ENCODE peak calls at places on chromosome 14, in six cellular contexts. P is sigmoid colon, O is mucosa of descending colon, Z is GM12865, H is heart left ventricle, V is foreskin fibroblast. M is an unnamed sample.
A peak's percentile ranks its signal among the peaks of the same experiment; 100 is the strongest.

GRCh38 chr14:90607141-90607540 is 209.1 kb downstream of the TTC7B start:
- DNase-seq in P (peak; percentile 60), O (no peak), Z (no peak), H (no peak), V (no peak), M (no peak)

GRCh38 chr14:34331728-34332623 is 130.1 kb downstream of the SPTSSA start:
- DNase-seq in P (no peak), O (peak; percentile 78), Z (peak; percentile 79), H (peak; percentile 70), V (peak; percentile 58), M (peak; percentile 74)

GRCh38 chr14:85934123-85934885 is 404.4 kb downstream of the FLRT2 start:
- DNase-seq in P (peak; percentile 61), O (peak; percentile 33), Z (peak; percentile 81), H (no peak), V (no peak), M (peak; percentile 19)

GRCh38 chr14:91548145-91548544 is 38.0 kb upstream of the PPP4R3A start:
- DNase-seq in P (no peak), O (no peak), Z (no peak), H (no peak), V (no peak), M (no peak)

GRCh38 chr14:93333631-93334095 is 827 bp upstream of the BTBD7 start:
- DNase-seq in P (no peak), O (no peak), Z (no peak), H (no peak), V (no peak), M (no peak)

GRCh38 chr14:74038015-74038859 is 19.1 kb downstream of the BBOF1 start:
- DNase-seq in P (no peak), O (no peak), Z (peak; percentile 64), H (no peak), V (peak; percentile 67), M (no peak)

GRCh38 chr14:75295061-75295461 is 16.4 kb downstream of the FOS start:
- DNase-seq in P (peak; percentile 88), O (peak; percentile 86), Z (peak; percentile 15), H (peak; percentile 79), V (peak; percentile 90), M (no peak)

GRCh38 chr14:64475585-64476273 is 10.4 kb downstream of the AKAP5 start:
- DNase-seq in P (no peak), O (no peak), Z (no peak), H (no peak), V (no peak), M (no peak)

GRCh38 chr14:37122919-37123639 is 49.3 kb downstream of the SLC25A21 start:
- DNase-seq in P (no peak), O (no peak), Z (no peak), H (no peak), V (no peak), M (no peak)

GRCh38 chr14:55028066-55028465 is 1.0 kb downstream of the SOCS4 start:
- DNase-seq in P (no peak), O (no peak), Z (no peak), H (no peak), V (no peak), M (no peak)

GRCh38 chr14:104827173-104828055 is 26.5 kb downstream of the ZBTB42 start:
- DNase-seq in P (peak; percentile 74), O (peak; percentile 63), Z (peak; percentile 37), H (no peak), V (peak; percentile 58), M (no peak)

GRCh38 chr14:100771121-100771800 is 44.6 kb downstream of the DLK1 start:
- DNase-seq in P (peak; percentile 34), O (no peak), Z (no peak), H (peak; percentile 20), V (no peak), M (no peak)

DNA sequence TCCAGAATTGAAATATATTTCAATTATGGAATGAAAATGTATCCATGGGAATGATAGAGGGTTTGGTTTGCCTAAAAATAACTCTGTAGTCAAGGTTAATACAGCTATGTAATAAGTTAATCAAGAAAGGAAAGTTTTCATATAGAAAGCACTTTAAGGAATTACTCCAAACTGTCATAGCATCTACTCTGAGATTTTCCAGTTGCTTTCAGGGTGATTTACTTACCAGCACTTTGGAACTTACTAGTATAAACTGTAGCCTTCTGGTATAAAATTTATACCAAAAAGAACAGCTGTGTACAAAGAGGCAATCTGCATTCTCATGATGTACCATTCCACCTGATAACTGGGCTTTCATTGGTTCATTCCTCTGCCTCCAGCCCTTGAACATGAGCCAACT is 87.1 kb downstream of the ARF6 start:
- DNase-seq in P (no peak), O (no peak), Z (no peak), H (no peak), V (no peak), M (no peak)
- TF ChIP-seq CTCF in P (no peak), O (no peak), Z (no peak), H (no peak), V (no peak), M (no peak)

GRCh38 chr14:61705017-61705416 is 9.7 kb downstream of the HIF1A start:
- DNase-seq in P (no peak), O (no peak), Z (no peak), H (no peak), V (no peak), M (no peak)
- H3K4me3 ChIP-seq in P (no peak overlapping the region), O (no peak overlapping the region), Z (no peak overlapping the region), H (no peak overlapping the region), V (no peak overlapping the region), M (no peak overlapping the region)

DNA sequence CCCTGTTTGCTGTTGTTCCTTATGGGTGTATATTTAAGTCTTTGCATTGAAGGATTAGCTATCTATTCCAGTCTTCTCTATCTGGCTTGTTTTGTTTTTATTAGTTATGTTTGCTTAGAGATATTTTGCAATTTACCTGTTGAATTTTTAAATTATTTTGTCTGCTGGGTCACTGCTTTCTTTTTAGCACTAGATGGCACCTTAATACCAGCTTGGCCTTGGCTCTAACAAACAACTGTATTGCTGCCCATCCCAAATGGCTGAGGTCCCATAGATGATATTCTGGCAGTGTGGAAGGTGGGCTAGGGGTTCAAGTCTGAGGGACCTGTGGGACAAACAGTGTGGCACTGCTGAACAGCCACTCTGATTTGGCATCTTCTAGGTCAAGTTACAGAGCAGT is 144.0 kb upstream of the FBXO33 start:
- DNase-seq in P (no peak), O (no peak), Z (no peak), H (no peak), V (no peak), M (no peak)
- TF ChIP-seq CTCF in P (no peak), O (no peak), Z (no peak), H (no peak), V (no peak), M (peak; percentile 27)

GRCh38 chr14:24130717-24131548 is 474 bp downstream of the FITM1 start:
- DNase-seq in P (no peak), O (no peak), Z (no peak), H (peak; percentile 81), V (no peak), M (no peak)

GRCh38 chr14:24129410-24129998 is 955 bp upstream of the FITM1 start:
- DNase-seq in P (no peak), O (no peak), Z (no peak), H (no peak), V (no peak), M (no peak)

GRCh38 chr14:24132061-24132685 is 1.7 kb downstream of the FITM1 start:
- DNase-seq in P (no peak), O (peak; percentile 65), Z (no peak), H (no peak), V (no peak), M (no peak)

GRCh38 chr14:24131549-24131966 is 1.1 kb downstream of the FITM1 start:
- DNase-seq in P (no peak), O (no peak), Z (no peak), H (no peak), V (no peak), M (no peak)

DNA sequence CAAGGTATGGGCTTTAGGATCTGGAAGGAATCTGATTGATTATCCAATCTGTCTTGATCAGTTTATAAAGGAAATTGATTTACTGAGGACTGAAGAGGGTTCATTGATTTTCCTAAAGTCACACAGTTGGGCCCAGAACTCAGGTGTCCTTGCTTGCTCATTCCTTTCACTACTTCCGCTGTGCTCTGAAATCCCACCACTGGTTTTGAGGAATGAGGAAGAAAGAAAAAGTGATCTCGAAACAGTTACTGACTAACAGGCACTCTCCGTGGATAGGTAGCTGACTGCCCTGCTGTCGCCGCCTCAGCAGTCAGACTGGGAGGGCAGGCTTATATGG is at the start of gene FITM1:
- DNase-seq in P (no peak), O (no peak), Z (no peak), H (no peak), V (no peak), M (no peak)
- H3K4me3 ChIP-seq in P (no peak within 1 kb of the TSS), O (no peak within 1 kb of the TSS), Z (no peak within 1 kb of the TSS), H (peak within 1 kb of the TSS; percentile 38), V (no peak within 1 kb of the TSS), M (no peak within 1 kb of the TSS)